ENCODE peak calls at places on chromosome 20, in nine cellular contexts. One of them, this sample, is unnamed.

GRCh38 chr20:33694666-33695065 is 8.5 kb upstream of the E2F1 start:
- DNase-seq in CMK: no peak
- DNase-seq in stromal cell of bone marrow: no peak
- DNase-seq in Panc1: no peak
- DNase-seq in NCI-H1694: no peak
- DNase-seq in PC-3: no peak
- DNase-seq in left lung: peak
- DNase-seq in transverse colon: no peak
- DNase-seq in BJ: no peak
- DNase-seq in this sample: no peak

GRCh38 chr20:14454296-14454695 is 116.9 kb upstream of the FLRT3 start:
- DNase-seq in CMK: no peak
- DNase-seq in stromal cell of bone marrow: no peak
- DNase-seq in Panc1: no peak
- DNase-seq in NCI-H1694: no peak
- DNase-seq in PC-3: no peak
- DNase-seq in left lung: no peak
- DNase-seq in transverse colon: no peak
- DNase-seq in BJ: no peak
- DNase-seq in this sample: no peak

GRCh38 chr20:1370548-1371110 is 22.2 kb downstream of the FKBP1A start:
- DNase-seq in CMK: no peak
- DNase-seq in stromal cell of bone marrow: peak
- DNase-seq in Panc1: no peak
- DNase-seq in NCI-H1694: no peak
- DNase-seq in PC-3: peak
- DNase-seq in left lung: no peak
- DNase-seq in transverse colon: no peak
- DNase-seq in BJ: no peak
- DNase-seq in this sample: no peak

GRCh38 chr20:8385247-8385646 is 253.2 kb downstream of the PLCB1 start:
- DNase-seq in CMK: no peak
- DNase-seq in stromal cell of bone marrow: no peak
- DNase-seq in Panc1: no peak
- DNase-seq in NCI-H1694: peak
- DNase-seq in PC-3: no peak
- DNase-seq in left lung: peak
- DNase-seq in transverse colon: no peak
- DNase-seq in BJ: no peak
- DNase-seq in this sample: no peak

GRCh38 chr20:49037962-49038387 is 8.1 kb upstream of the CSE1L start:
- DNase-seq in CMK: peak
- DNase-seq in stromal cell of bone marrow: no peak
- DNase-seq in Panc1: no peak
- DNase-seq in NCI-H1694: no peak
- DNase-seq in PC-3: no peak
- DNase-seq in left lung: no peak
- DNase-seq in transverse colon: no peak
- DNase-seq in BJ: no peak
- DNase-seq in this sample: no peak

GRCh38 chr20:9835302-9835701 is 3.6 kb downstream of the PAK5 start:
- DNase-seq in CMK: no peak
- DNase-seq in stromal cell of bone marrow: no peak
- DNase-seq in Panc1: no peak
- DNase-seq in NCI-H1694: no peak
- DNase-seq in PC-3: no peak
- DNase-seq in left lung: no peak
- DNase-seq in transverse colon: no peak
- DNase-seq in BJ: no peak
- DNase-seq in this sample: no peak

GRCh38 chr20:43945391-43946205 is 30.9 kb downstream of the TOX2 start:
- DNase-seq in CMK: no peak
- DNase-seq in stromal cell of bone marrow: no peak
- DNase-seq in Panc1: no peak
- DNase-seq in NCI-H1694: no peak
- DNase-seq in PC-3: no peak
- DNase-seq in left lung: no peak
- DNase-seq in transverse colon: no peak
- DNase-seq in BJ: no peak
- DNase-seq in this sample: no peak

GRCh38 chr20:8132632-8133587 is 844 bp downstream of the PLCB1 start:
- DNase-seq in CMK: no peak
- DNase-seq in stromal cell of bone marrow: no peak
- DNase-seq in Panc1: no peak
- DNase-seq in NCI-H1694: no peak
- DNase-seq in PC-3: no peak
- DNase-seq in left lung: peak
- DNase-seq in transverse colon: peak
- DNase-seq in BJ: no peak
- DNase-seq in this sample: no peak

GRCh38 chr20:58054744-58055373 is 173.6 kb downstream of the ANKRD60 start:
- DNase-seq in CMK: no peak
- DNase-seq in stromal cell of bone marrow: no peak
- DNase-seq in Panc1: no peak
- DNase-seq in NCI-H1694: no peak
- DNase-seq in PC-3: no peak
- DNase-seq in left lung: no peak
- DNase-seq in transverse colon: peak
- DNase-seq in BJ: no peak
- DNase-seq in this sample: no peak

This sample was measured in glomerular endothelial cell.